ENCODE peak calls at places on chromosome 7, in ten cellular contexts. K, H, N, A, B, Y, T, Z, L and P are unnamed samples.
A peak's percentile ranks its signal among the peaks of the same experiment; 100 is the strongest.

GRCh38 chr7:18396953-18397352 is 98.6 kb upstream of the HDAC9 start:
- DNase-seq in L (no peak), K (no peak), Y (no peak), H (no peak), B (no peak), T (no peak), A (no peak), Z (no peak), N (no peak), P (no peak)

GRCh38 chr7:111071556-111071955 is 19.4 kb upstream of the LRRN3 start:
- DNase-seq in N (no peak), Z (no peak), L (no peak), T (no peak), Y (no peak), K (no peak), B (no peak), A (no peak), H (no peak), P (no peak)

GRCh38 chr7:31126976-31127375 is 74.9 kb downstream of the ADCYAP1R1 start:
- DNase-seq in L (no peak), H (no peak), T (peak; percentile 2), K (peak; percentile 47), Z (peak; percentile 10), Y (no peak), N (no peak), B (no peak), A (no peak), P (no peak)

GRCh38 chr7:26457702-26458327 is 166.2 kb downstream of the SNX10 start:
- DNase-seq in Y (no peak), Z (no peak), K (no peak), L (no peak), H (no peak), B (no peak), A (no peak), T (no peak), N (no peak), P (no peak)

GRCh38 chr7:102916426-102916825 is 3.6 kb downstream of the LRRC17 start:
- DNase-seq in A (no peak), T (peak; percentile 88), B (no peak), K (peak; percentile 13), N (no peak), Y (no peak), Z (no peak), H (no peak), L (no peak), P (no peak)

GRCh38 chr7:16357921-16358320 is 63.4 kb downstream of the CRPPA start:
- DNase-seq in K (peak; percentile 95), Y (peak; percentile 6), N (no peak), T (no peak), L (no peak), B (no peak), A (no peak), Z (peak; percentile 95), H (no peak), P (no peak)

GRCh38 chr7:4162845-4163564 is 519.1 kb upstream of the FOXK1 start:
- DNase-seq in N (no peak), K (peak; percentile 0), A (no peak), H (no peak), B (no peak), T (no peak), L (no peak), Y (no peak), Z (no peak), P (no peak)

GRCh38 chr7:128783143-128783799 is 7.7 kb upstream of the OPN1SW start:
- DNase-seq in T (peak; percentile 75), B (no peak), Z (no peak), H (no peak), A (no peak), N (peak; percentile 49), K (no peak), Y (peak; percentile 61), L (no peak), P (no peak)

GRCh38 chr7:130363156-130363847 is 17.0 kb upstream of the CPA1 start:
- DNase-seq in A (no peak), Y (no peak), L (peak; percentile 53), N (no peak), Z (no peak), T (peak; percentile 98), K (peak; percentile 1), B (peak; percentile 69), H (no peak), P (no peak)

GRCh38 chr7:79046061-79046460 is 407.4 kb downstream of the MAGI2 start:
- DNase-seq in K (no peak), L (no peak), N (no peak), T (no peak), Y (no peak), A (no peak), H (no peak), B (no peak), Z (no peak), P (no peak)

GRCh38 chr7:129664029-129665012 is 52.8 kb downstream of the NRF1 start:
- DNase-seq in Y (peak; percentile 73), K (peak; percentile 43), L (no peak), H (peak; percentile 7), N (no peak), A (no peak), Z (peak; percentile 67), B (peak; percentile 58), T (peak; percentile 78), P (no peak)

GRCh38 chr7:99642099-99642498 is 25.4 kb downstream of the ZSCAN25 start:
- DNase-seq in Y (no peak), N (no peak), K (no peak), T (no peak), B (no peak), A (no peak), L (no peak), H (no peak), Z (no peak), P (no peak)

GRCh38 chr7:26147030-26147429 is 5.0 kb upstream of the NFE2L3 start:
- DNase-seq in Y (no peak), N (no peak), H (no peak), Z (no peak), T (no peak), A (no peak), L (no peak), K (peak; percentile 28), B (no peak), P (no peak)

GRCh38 chr7:106326594-106327537 is 42.1 kb upstream of the NAMPT start:
- DNase-seq in K (no peak), T (no peak), L (no peak), Y (no peak), Z (no peak), B (no peak), N (no peak), H (no peak), A (no peak), P (no peak)

GRCh38 chr7:120395526-120396019 is 122.6 kb downstream of the KCND2 start:
- DNase-seq in H (no peak), T (no peak), N (no peak), L (no peak), A (no peak), Z (peak; percentile 60), K (peak; percentile 49), B (peak; percentile 6), Y (no peak), P (no peak)

GRCh38 chr7:1715671-1716074 is 45.6 kb downstream of the ELFN1 start:
- DNase-seq in H (no peak), A (no peak), T (no peak), K (no peak), L (no peak), N (no peak), B (no peak), Z (no peak), Y (no peak), P (no peak)

GRCh38 chr7:43112941-43113621 is 634 bp downstream of the HECW1 start:
- DNase-seq in L (peak; percentile 9), Y (no peak), A (no peak), T (no peak), H (no peak), B (no peak), Z (no peak), K (no peak), N (no peak), P (peak; percentile 85)

GRCh38 chr7:131188367-131189339 is 139.0 kb upstream of the MKLN1 start:
- DNase-seq in L (peak; percentile 53), B (peak; percentile 89), Y (no peak), K (peak; percentile 5), N (no peak), Z (no peak), H (peak; percentile 83), A (no peak), T (peak; percentile 99), P (no peak)

GRCh38 chr7:38846280-38846679 is 62.7 kb downstream of the VPS41 start:
- DNase-seq in B (peak; percentile 74), Z (no peak), N (no peak), L (no peak), Y (no peak), T (peak; percentile 85), H (no peak), K (no peak), A (no peak), P (no peak)